ENCODE peak calls at places on chromosomes 12 and 14, in four cellular contexts. One of them, this sample, is unnamed.

GRCh38 chr14:102437997-102438922 is 71.3 kb downstream of the ANKRD9 start:
- DNase-seq in HepG2: peak
- DNase-seq in H1: peak
- DNase-seq in GM12878: peak
- DNase-seq in this sample: peak

GRCh38 chr12:121167232-121167820 is 34.6 kb downstream of the P2RX7 start:
- DNase-seq in HepG2: no peak
- DNase-seq in H1: no peak
- DNase-seq in GM12878: no peak
- DNase-seq in this sample: no peak

GRCh38 chr12:93080994-93081809 is 152.1 kb upstream of the EEA1 start:
- DNase-seq in HepG2: peak
- DNase-seq in H1: no peak
- DNase-seq in GM12878: no peak
- DNase-seq in this sample: peak

GRCh38 chr12:41058266-41058665 is 129.9 kb upstream of the PDZRN4 start:
- DNase-seq in HepG2: no peak
- DNase-seq in H1: no peak
- DNase-seq in GM12878: no peak
- DNase-seq in this sample: no peak

GRCh38 chr12:7075518-7075917 is 15.0 kb downstream of the C1S start:
- DNase-seq in HepG2: no peak
- DNase-seq in H1: no peak
- DNase-seq in GM12878: no peak
- DNase-seq in this sample: no peak

GRCh38 chr14:34782031-34782430 is 67.6 kb upstream of the CFL2 start:
- DNase-seq in HepG2: no peak
- DNase-seq in H1: no peak
- DNase-seq in GM12878: no peak
- DNase-seq in this sample: no peak

GRCh38 chr14:67748312-67748711 is 46.6 kb downstream of the RDH12 start:
- DNase-seq in HepG2: no peak
- DNase-seq in H1: no peak
- DNase-seq in GM12878: no peak
- DNase-seq in this sample: no peak

GRCh38 chr12:93573552-93574223 is 1.2 kb downstream of the SOCS2 start:
- DNase-seq in HepG2: no peak
- DNase-seq in H1: no peak
- DNase-seq in GM12878: no peak
- DNase-seq in this sample: no peak

DNA sequence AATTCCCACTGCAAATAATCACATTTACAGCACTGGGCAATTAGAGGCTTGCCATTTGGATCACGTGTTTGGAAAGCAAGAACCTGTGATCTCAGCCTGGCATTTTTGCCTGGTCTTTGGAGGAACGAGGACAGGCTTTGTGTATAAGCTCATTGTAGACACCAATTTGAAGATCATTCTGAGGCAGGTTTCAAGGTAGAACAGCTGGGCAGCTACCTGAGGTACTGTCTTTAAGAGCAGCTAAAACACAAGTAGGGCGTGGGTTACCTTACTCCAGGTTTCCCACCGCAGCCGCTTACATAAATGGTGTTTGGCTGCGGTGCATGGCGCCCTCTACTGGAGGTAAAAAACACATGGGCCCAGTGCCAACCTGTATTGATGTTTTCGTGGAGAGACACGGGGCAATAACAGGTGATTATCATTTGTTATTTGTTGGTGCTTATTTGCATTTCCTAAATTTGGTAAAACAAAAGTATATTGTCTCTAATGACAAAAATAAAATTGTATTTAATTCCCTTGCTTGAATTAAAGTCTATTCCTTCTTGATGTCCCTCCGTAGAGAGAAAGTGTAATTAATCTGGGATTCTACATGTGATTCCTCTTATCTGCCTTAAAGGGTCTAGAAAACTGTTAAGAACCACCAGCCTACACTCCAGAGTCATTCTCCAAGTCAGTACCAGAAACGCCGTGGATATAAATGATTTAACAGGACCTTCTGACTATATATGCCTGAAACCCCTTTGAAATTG is 69.7 kb downstream of the SVOP start:
- DNase-seq in HepG2: peak
- DNase-seq in H1: peak
- DNase-seq in GM12878: peak
- DNase-seq in this sample: peak
- TF ChIP-seq ZNF274 in HepG2: no peak
- TF ChIP-seq ZNF274 in H1: no peak
- TF ChIP-seq ZNF274 in GM12878: no peak
- TF ChIP-seq ZNF274 in this sample: no peak

DNA sequence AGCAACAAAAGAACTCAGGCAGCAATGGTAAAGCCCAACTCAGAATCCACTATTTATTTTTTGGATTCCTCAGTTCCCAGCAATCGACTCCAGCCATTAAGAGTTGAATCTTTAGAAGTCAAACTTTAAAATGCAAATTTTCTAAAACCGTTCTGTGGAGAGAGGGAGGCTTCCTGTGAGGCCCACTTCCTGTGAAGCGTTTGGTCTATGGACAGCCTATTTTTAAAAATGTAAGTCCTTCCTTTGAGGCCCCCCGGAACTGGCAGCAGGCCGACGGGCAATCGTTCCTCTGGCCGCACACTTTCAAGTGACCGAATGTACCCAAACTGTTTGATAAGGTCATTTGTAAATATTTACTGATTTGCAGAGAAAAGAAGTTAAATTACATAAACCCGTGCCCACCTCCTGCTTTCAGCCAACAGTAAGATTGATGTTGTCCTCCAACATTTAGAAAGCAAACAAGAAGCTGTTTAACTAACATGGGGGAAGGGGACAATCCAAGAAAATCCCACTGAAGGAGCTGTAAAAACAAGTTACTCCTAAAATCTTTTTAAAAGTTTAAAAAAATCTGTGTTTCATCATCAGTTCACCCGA is 65.6 kb downstream of the FOXN3 start:
- DNase-seq in HepG2: peak
- DNase-seq in H1: peak
- DNase-seq in GM12878: peak
- DNase-seq in this sample: peak
- TF ChIP-seq SUZ12 in HepG2: no peak
- TF ChIP-seq SUZ12 in H1: no peak
- TF ChIP-seq SUZ12 in GM12878: no peak
- TF ChIP-seq SUZ12 in this sample: no peak

GRCh38 chr12:89889051-89889450 is 180.4 kb upstream of the ATP2B1 start:
- DNase-seq in HepG2: no peak
- DNase-seq in H1: no peak
- DNase-seq in GM12878: no peak
- DNase-seq in this sample: no peak
- TF ChIP-seq ZNF274 in HepG2: no peak
- TF ChIP-seq ZNF274 in H1: no peak
- TF ChIP-seq ZNF274 in GM12878: no peak
- TF ChIP-seq ZNF274 in this sample: no peak

GRCh38 chr14:95456281-95456680 is 60.2 kb downstream of the SYNE3 start:
- DNase-seq in HepG2: no peak
- DNase-seq in H1: no peak
- DNase-seq in GM12878: no peak
- DNase-seq in this sample: no peak

GRCh38 chr14:95455246-95455645 is 61.2 kb downstream of the SYNE3 start:
- DNase-seq in HepG2: no peak
- DNase-seq in H1: no peak
- DNase-seq in GM12878: no peak
- DNase-seq in this sample: no peak

GRCh38 chr14:95452890-95453712 is 63.3 kb downstream of the SYNE3 start:
- DNase-seq in HepG2: peak
- DNase-seq in H1: no peak
- DNase-seq in GM12878: no peak
- DNase-seq in this sample: no peak

GRCh38 chr14:95452176-95452889 is 64.1 kb downstream of the SYNE3 start:
- DNase-seq in HepG2: peak
- DNase-seq in H1: no peak
- DNase-seq in GM12878: no peak
- DNase-seq in this sample: no peak

DNA sequence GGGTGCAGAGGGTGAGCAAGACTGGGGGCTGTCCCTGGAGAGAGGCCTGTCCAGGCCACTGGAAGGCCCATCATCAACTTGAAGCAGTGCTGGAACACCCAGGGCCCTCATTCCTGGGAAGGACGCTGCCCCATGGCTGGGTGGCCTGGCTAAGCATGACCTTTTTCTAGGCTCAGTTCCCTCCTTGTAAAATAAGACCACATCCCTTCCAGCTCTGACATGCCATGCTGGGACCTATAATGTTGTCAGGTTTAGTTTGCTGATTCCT is 62.8 kb downstream of the SYNE3 start:
- DNase-seq in HepG2: no peak
- DNase-seq in H1: no peak
- DNase-seq in GM12878: no peak
- DNase-seq in this sample: no peak
- TF ChIP-seq SUZ12 in HepG2: no peak
- TF ChIP-seq SUZ12 in H1: no peak
- TF ChIP-seq SUZ12 in GM12878: no peak
- TF ChIP-seq SUZ12 in this sample: no peak

DNA sequence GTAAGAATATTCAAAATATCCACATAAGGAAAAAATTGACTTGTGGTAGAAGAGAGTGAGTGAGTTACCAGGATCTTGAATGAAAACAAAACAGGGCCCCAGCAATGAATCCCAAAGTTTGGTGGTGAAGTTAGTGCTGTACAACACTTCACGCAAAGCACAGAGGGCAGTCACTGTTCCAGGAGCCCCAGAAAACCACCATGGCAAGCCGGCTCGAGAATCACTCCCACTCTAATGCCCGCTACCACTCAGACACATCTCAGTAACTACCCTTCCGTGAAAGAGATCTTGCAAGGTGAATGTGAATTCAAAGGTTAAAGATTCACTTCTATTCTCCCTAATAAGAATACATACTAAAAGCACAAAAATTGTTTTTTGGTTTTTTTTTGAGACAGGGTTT is 30.1 kb downstream of the CLIP1 start:
- DNase-seq in HepG2: no peak
- DNase-seq in H1: no peak
- DNase-seq in GM12878: no peak
- DNase-seq in this sample: no peak
- TF ChIP-seq ZNF274 in HepG2: no peak
- TF ChIP-seq ZNF274 in H1: no peak
- TF ChIP-seq ZNF274 in GM12878: no peak
- TF ChIP-seq ZNF274 in this sample: no peak

DNA sequence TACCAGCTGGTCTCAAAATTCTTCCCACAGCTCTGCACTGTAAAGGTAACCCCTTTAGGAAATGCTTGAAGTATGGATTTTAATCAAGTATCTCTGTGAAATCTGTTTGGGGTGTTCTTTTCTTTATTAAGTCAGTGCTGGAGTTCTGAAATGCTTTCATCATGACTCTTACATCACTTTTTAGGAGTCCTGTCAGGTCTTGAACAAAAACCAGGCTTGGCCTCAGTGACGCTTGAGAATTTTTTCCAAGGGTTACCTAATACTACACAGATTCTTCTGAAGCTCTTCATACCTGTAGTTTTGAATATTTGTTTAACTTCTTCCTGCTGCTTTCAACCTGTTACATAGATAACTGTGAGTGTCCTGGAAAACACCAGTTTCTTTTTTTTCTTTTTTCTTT is 47.0 kb upstream of the KCNH3 start:
- DNase-seq in HepG2: no peak
- DNase-seq in H1: no peak
- DNase-seq in GM12878: no peak
- DNase-seq in this sample: no peak
- TF ChIP-seq SUZ12 in HepG2: no peak
- TF ChIP-seq SUZ12 in H1: no peak
- TF ChIP-seq SUZ12 in GM12878: no peak
- TF ChIP-seq SUZ12 in this sample: no peak

DNA sequence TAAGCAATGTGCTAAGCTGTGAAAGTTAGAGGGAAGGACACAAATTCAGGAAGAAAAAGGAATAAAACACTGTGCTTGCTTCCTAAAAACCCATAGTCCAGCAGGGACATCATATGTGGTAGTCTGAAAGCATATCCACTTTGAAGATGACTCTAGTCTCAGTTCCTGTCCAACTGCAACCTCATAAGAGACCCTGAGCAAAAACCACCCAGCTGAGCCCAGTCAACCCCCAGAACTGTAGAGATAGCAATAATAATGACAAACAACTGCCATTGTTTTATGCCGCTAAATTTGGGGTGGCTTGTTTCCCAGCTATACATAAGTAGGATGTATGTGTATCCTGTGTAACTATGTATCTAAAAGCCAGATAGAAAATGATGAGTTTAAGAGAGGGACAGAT is 3.9 kb upstream of the SERPINA4 start:
- DNase-seq in HepG2: no peak
- DNase-seq in H1: no peak
- DNase-seq in GM12878: no peak
- DNase-seq in this sample: no peak
- TF ChIP-seq ZNF274 in HepG2: no peak
- TF ChIP-seq ZNF274 in H1: no peak
- TF ChIP-seq ZNF274 in GM12878: no peak
- TF ChIP-seq ZNF274 in this sample: no peak